ENCODE peak calls at places on chromosome 3, in eight cellular contexts. One of them, this sample, is unnamed. For H3K36me3, the result is how much of the 10 kb centered on the place peaks cover.

GRCh38 chr3:184582583-184582982 is 21.0 kb downstream of the EPHB3 start:
- DNase-seq in thoracic aorta: no peak
- DNase-seq in GM23338: peak
- DNase-seq in left ventricle myocardium inferior: peak
- DNase-seq in keratinocyte: no peak
- DNase-seq in cardiac muscle cell: peak
- DNase-seq in IMR-90: no peak
- DNase-seq in A673: no peak
- DNase-seq in this sample: no peak

GRCh38 chr3:187967982-187968381 is 186.0 kb upstream of the LPP start:
- DNase-seq in keratinocyte: no peak
- DNase-seq in A673: peak
- DNase-seq in thoracic aorta: no peak
- DNase-seq in IMR-90: peak
- DNase-seq in cardiac muscle cell: no peak
- DNase-seq in GM23338: no peak
- DNase-seq in left ventricle myocardium inferior: no peak
- DNase-seq in this sample: no peak

GRCh38 chr3:193869221-193870201 is 266.4 kb upstream of the HES1 start:
- DNase-seq in IMR-90: peak
- DNase-seq in GM23338: peak
- DNase-seq in keratinocyte: peak
- DNase-seq in cardiac muscle cell: no peak
- DNase-seq in thoracic aorta: no peak
- DNase-seq in left ventricle myocardium inferior: peak
- DNase-seq in A673: no peak
- DNase-seq in this sample: no peak

GRCh38 chr3:196694202-196694638 is 17.8 kb downstream of the CEP19 start:
- DNase-seq in GM23338: no peak
- DNase-seq in thoracic aorta: no peak
- DNase-seq in keratinocyte: no peak
- DNase-seq in IMR-90: peak
- DNase-seq in cardiac muscle cell: no peak
- DNase-seq in A673: peak
- DNase-seq in left ventricle myocardium inferior: no peak
- DNase-seq in this sample: no peak

GRCh38 chr3:99250272-99250671 is 348.8 kb upstream of the DCBLD2 start:
- DNase-seq in IMR-90: peak
- DNase-seq in keratinocyte: no peak
- DNase-seq in cardiac muscle cell: no peak
- DNase-seq in thoracic aorta: no peak
- DNase-seq in GM23338: no peak
- DNase-seq in A673: no peak
- DNase-seq in left ventricle myocardium inferior: no peak
- DNase-seq in this sample: no peak

GRCh38 chr3:32950516-32950915 is 928 bp upstream of the CCR4 start:
- DNase-seq in left ventricle myocardium inferior: no peak
- DNase-seq in thoracic aorta: no peak
- DNase-seq in keratinocyte: no peak
- DNase-seq in A673: no peak
- DNase-seq in GM23338: no peak
- DNase-seq in IMR-90: no peak
- DNase-seq in cardiac muscle cell: no peak
- DNase-seq in this sample: no peak

GRCh38 chr3:61890167-61890566 is 328.8 kb downstream of the PTPRG start:
- DNase-seq in thoracic aorta: no peak
- DNase-seq in keratinocyte: no peak
- DNase-seq in IMR-90: no peak
- DNase-seq in A673: no peak
- DNase-seq in GM23338: no peak
- DNase-seq in left ventricle myocardium inferior: no peak
- DNase-seq in cardiac muscle cell: no peak
- DNase-seq in this sample: no peak

GRCh38 chr3:107430214-107431047 is 53.2 kb downstream of the CCDC54 start:
- DNase-seq in IMR-90: peak
- DNase-seq in A673: peak
- DNase-seq in left ventricle myocardium inferior: no peak
- DNase-seq in thoracic aorta: no peak
- DNase-seq in GM23338: peak
- DNase-seq in keratinocyte: no peak
- DNase-seq in cardiac muscle cell: no peak
- DNase-seq in this sample: peak

GRCh38 chr3:53705774-53706173 is 140.4 kb downstream of the CHDH start:
- DNase-seq in GM23338: no peak
- DNase-seq in A673: no peak
- DNase-seq in left ventricle myocardium inferior: no peak
- DNase-seq in keratinocyte: no peak
- DNase-seq in cardiac muscle cell: no peak
- DNase-seq in thoracic aorta: no peak
- DNase-seq in IMR-90: no peak
- DNase-seq in this sample: no peak

GRCh38 chr3:171772427-171773056 is 37.7 kb downstream of the PLD1 start:
- DNase-seq in left ventricle myocardium inferior: no peak
- DNase-seq in IMR-90: peak
- DNase-seq in keratinocyte: no peak
- DNase-seq in thoracic aorta: no peak
- DNase-seq in GM23338: peak
- DNase-seq in cardiac muscle cell: peak
- DNase-seq in A673: peak
- DNase-seq in this sample: peak

GRCh38 chr3:67329358-67329757 is 325.1 kb downstream of the SUCLG2 start:
- DNase-seq in keratinocyte: no peak
- DNase-seq in left ventricle myocardium inferior: no peak
- DNase-seq in GM23338: no peak
- DNase-seq in A673: no peak
- DNase-seq in cardiac muscle cell: no peak
- DNase-seq in thoracic aorta: no peak
- DNase-seq in IMR-90: no peak
- DNase-seq in this sample: no peak

GRCh38 chr3:124217542-124217941 is 225.6 kb upstream of the ROPN1 start:
- DNase-seq in GM23338: peak
- DNase-seq in keratinocyte: peak
- DNase-seq in thoracic aorta: no peak
- DNase-seq in IMR-90: peak
- DNase-seq in left ventricle myocardium inferior: peak
- DNase-seq in cardiac muscle cell: peak
- DNase-seq in A673: peak
- DNase-seq in this sample: peak

GRCh38 chr3:194562986-194563385 is 70.2 kb downstream of the TMEM44 start:
- DNase-seq in A673: no peak
- DNase-seq in left ventricle myocardium inferior: no peak
- DNase-seq in cardiac muscle cell: no peak
- DNase-seq in thoracic aorta: no peak
- DNase-seq in IMR-90: no peak
- DNase-seq in GM23338: no peak
- DNase-seq in keratinocyte: no peak
- DNase-seq in this sample: no peak

GRCh38 chr3:155744626-155745324 is at the start of gene PLCH1:
- DNase-seq in GM23338: peak
- DNase-seq in A673: peak
- DNase-seq in IMR-90: peak
- DNase-seq in keratinocyte: no peak
- DNase-seq in left ventricle myocardium inferior: peak
- DNase-seq in thoracic aorta: no peak
- DNase-seq in cardiac muscle cell: peak
- DNase-seq in this sample: peak

GRCh38 chr3:161548301-161548700 is 51.7 kb downstream of the OTOL1 start:
- DNase-seq in cardiac muscle cell: no peak
- DNase-seq in keratinocyte: no peak
- DNase-seq in A673: peak
- DNase-seq in IMR-90: no peak
- DNase-seq in thoracic aorta: no peak
- DNase-seq in GM23338: peak
- DNase-seq in left ventricle myocardium inferior: no peak
- DNase-seq in this sample: no peak

GRCh38 chr3:46924921-46925584 is 47.5 kb downstream of the PTH1R start:
- DNase-seq in A673: no peak
- DNase-seq in thoracic aorta: no peak
- DNase-seq in keratinocyte: no peak
- DNase-seq in GM23338: no peak
- DNase-seq in cardiac muscle cell: no peak
- DNase-seq in left ventricle myocardium inferior: no peak
- DNase-seq in IMR-90: no peak
- DNase-seq in this sample: no peak

GRCh38 chr3:133956333-133956732 is 60.7 kb upstream of the RAB6B start:
- DNase-seq in left ventricle myocardium inferior: peak
- DNase-seq in IMR-90: no peak
- DNase-seq in cardiac muscle cell: peak
- DNase-seq in A673: no peak
- DNase-seq in keratinocyte: no peak
- DNase-seq in thoracic aorta: no peak
- DNase-seq in GM23338: no peak
- DNase-seq in this sample: peak

GRCh38 chr3:127326341-127326740 is 38.5 kb upstream of the PRR20G start:
- DNase-seq in cardiac muscle cell: no peak
- DNase-seq in keratinocyte: no peak
- DNase-seq in GM23338: no peak
- DNase-seq in IMR-90: no peak
- DNase-seq in left ventricle myocardium inferior: no peak
- DNase-seq in thoracic aorta: no peak
- DNase-seq in A673: no peak
- DNase-seq in this sample: no peak

GRCh38 chr3:2838533-2839157 is 271.5 kb downstream of the IL5RA start:
- DNase-seq in keratinocyte: no peak
- DNase-seq in left ventricle myocardium inferior: no peak
- DNase-seq in A673: peak
- DNase-seq in IMR-90: no peak
- DNase-seq in cardiac muscle cell: peak
- DNase-seq in GM23338: no peak
- DNase-seq in thoracic aorta: no peak
- DNase-seq in this sample: no peak

GRCh38 chr3:126017310-126017709 is 48.3 kb downstream of the ROPN1B start:
- DNase-seq in thoracic aorta: no peak
- DNase-seq in left ventricle myocardium inferior: no peak
- DNase-seq in A673: no peak
- DNase-seq in keratinocyte: no peak
- DNase-seq in IMR-90: no peak
- DNase-seq in GM23338: no peak
- DNase-seq in cardiac muscle cell: no peak
- DNase-seq in this sample: no peak

GRCh38 chr3:153462550-153462949 is 300.5 kb downstream of the RAP2B start:
- DNase-seq in keratinocyte: no peak
- DNase-seq in GM23338: no peak
- DNase-seq in IMR-90: no peak
- DNase-seq in left ventricle myocardium inferior: no peak
- DNase-seq in thoracic aorta: no peak
- DNase-seq in cardiac muscle cell: no peak
- DNase-seq in A673: no peak
- DNase-seq in this sample: no peak

GRCh38 chr3:53142986-53143385 is 12.8 kb upstream of the RFT1 start:
- DNase-seq in A673: no peak
- DNase-seq in left ventricle myocardium inferior: no peak
- DNase-seq in keratinocyte: no peak
- DNase-seq in cardiac muscle cell: no peak
- DNase-seq in GM23338: no peak
- DNase-seq in IMR-90: no peak
- DNase-seq in thoracic aorta: no peak
- DNase-seq in this sample: no peak

GRCh38 chr3:52277972-52278509 is 408 bp downstream of the WDR82 start:
- DNase-seq in A673: no peak
- DNase-seq in cardiac muscle cell: peak
- DNase-seq in IMR-90: no peak
- DNase-seq in GM23338: peak
- DNase-seq in keratinocyte: no peak
- DNase-seq in thoracic aorta: no peak
- DNase-seq in left ventricle myocardium inferior: no peak
- DNase-seq in this sample: no peak

GRCh38 chr3:119559441-119559963 is at the start of gene CD80:
- DNase-seq in keratinocyte: no peak
- DNase-seq in left ventricle myocardium inferior: peak
- DNase-seq in A673: peak
- DNase-seq in thoracic aorta: no peak
- DNase-seq in IMR-90: peak
- DNase-seq in cardiac muscle cell: peak
- DNase-seq in GM23338: peak
- DNase-seq in this sample: peak
- H3K4me3 ChIP-seq in keratinocyte: no peak
- H3K4me3 ChIP-seq in left ventricle myocardium inferior: no peak
- H3K4me3 ChIP-seq in A673: no peak
- H3K4me3 ChIP-seq in thoracic aorta: no peak
- H3K4me3 ChIP-seq in IMR-90: no peak
- H3K4me3 ChIP-seq in cardiac muscle cell: no peak
- H3K4me3 ChIP-seq in GM23338: no peak
- H3K4me3 ChIP-seq in this sample: no peak

GRCh38 chr3:122679467-122680291 is 960 bp upstream of the PARP14 start:
- DNase-seq in GM23338: peak
- DNase-seq in keratinocyte: no peak
- DNase-seq in left ventricle myocardium inferior: no peak
- DNase-seq in cardiac muscle cell: no peak
- DNase-seq in IMR-90: peak
- DNase-seq in thoracic aorta: no peak
- DNase-seq in A673: peak
- DNase-seq in this sample: no peak
- TF ChIP-seq CTCF in GM23338: no peak
- TF ChIP-seq CTCF in keratinocyte: no peak
- TF ChIP-seq CTCF in left ventricle myocardium inferior: peak
- TF ChIP-seq CTCF in cardiac muscle cell: no peak
- TF ChIP-seq CTCF in IMR-90: no peak
- TF ChIP-seq CTCF in thoracic aorta: no peak
- TF ChIP-seq CTCF in A673: peak
- TF ChIP-seq CTCF in this sample: no peak

DNA sequence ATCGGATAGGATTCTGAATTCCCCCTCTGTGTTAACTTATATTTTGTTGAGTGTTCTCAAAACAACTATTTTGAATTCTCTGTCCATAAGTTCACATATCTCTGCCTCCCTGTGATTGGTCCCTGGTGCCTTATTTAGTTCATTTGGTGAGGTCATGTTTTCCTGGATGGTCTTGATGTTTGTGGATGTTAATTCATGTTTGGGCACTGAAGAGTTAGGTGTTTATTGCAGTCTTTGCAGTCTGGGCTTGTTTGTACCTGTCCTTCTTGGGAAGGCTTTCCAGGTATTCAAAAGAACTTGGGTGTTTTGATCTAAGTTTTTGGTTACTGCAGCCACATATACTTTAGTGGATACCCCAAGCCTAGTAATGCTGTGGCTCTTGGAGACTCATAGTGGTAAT is 23.3 kb downstream of the PLSCR2 start:
- DNase-seq in thoracic aorta: no peak
- DNase-seq in GM23338: no peak
- DNase-seq in IMR-90: no peak
- DNase-seq in cardiac muscle cell: no peak
- DNase-seq in keratinocyte: no peak
- DNase-seq in left ventricle myocardium inferior: no peak
- DNase-seq in A673: no peak
- DNase-seq in this sample: no peak
- H3K36me3 ChIP-seq in thoracic aorta: under half
- H3K36me3 ChIP-seq in GM23338: under half
- H3K36me3 ChIP-seq in IMR-90: under half
- H3K36me3 ChIP-seq in cardiac muscle cell: under half
- H3K36me3 ChIP-seq in keratinocyte: under half
- H3K36me3 ChIP-seq in left ventricle myocardium inferior: under half
- H3K36me3 ChIP-seq in A673: under half
- H3K36me3 ChIP-seq in this sample: under half

DNA sequence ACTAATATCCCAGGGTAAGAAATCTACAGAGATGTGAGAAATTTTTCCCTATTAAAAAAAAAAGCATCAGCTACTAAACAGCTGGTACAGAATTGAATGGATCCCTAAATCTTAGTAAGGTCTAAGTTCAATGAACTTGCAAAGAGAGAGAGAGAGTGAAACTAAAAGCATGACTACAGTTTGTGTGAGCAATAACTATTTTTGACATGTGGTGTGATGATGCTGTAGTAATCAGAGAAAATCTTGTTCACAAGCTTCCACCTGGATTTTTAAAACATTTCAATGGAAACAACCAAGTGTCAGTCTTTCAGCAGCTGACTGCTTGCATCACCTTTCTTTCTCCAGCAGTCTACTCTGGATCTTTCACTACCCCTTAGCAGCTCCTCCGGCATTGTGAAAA is 45.2 kb upstream of the ABI3BP start:
- DNase-seq in left ventricle myocardium inferior: no peak
- DNase-seq in A673: no peak
- DNase-seq in cardiac muscle cell: no peak
- DNase-seq in thoracic aorta: no peak
- DNase-seq in IMR-90: peak
- DNase-seq in keratinocyte: no peak
- DNase-seq in GM23338: no peak
- DNase-seq in this sample: no peak
- H3K4me3 ChIP-seq in left ventricle myocardium inferior: no peak
- H3K4me3 ChIP-seq in A673: no peak
- H3K4me3 ChIP-seq in cardiac muscle cell: no peak
- H3K4me3 ChIP-seq in thoracic aorta: no peak
- H3K4me3 ChIP-seq in IMR-90: no peak
- H3K4me3 ChIP-seq in keratinocyte: no peak
- H3K4me3 ChIP-seq in GM23338: no peak
- H3K4me3 ChIP-seq in this sample: no peak

This sample was measured in right lobe of liver.